ENCODE peak calls at places on chromosome 1, in five cellular contexts. J is GM06990, R is fibroblast of the aortic adventitia, F is AG10803, E is keratinocyte. I is an unnamed sample.

GRCh38 chr1:20322825-20323612 is 32.3 kb downstream of the VWA5B1 start:
- DNase-seq in J (no peak), R (no peak), F (no peak), E (no peak), I (no peak)

GRCh38 chr1:154951901-154952657 is 3.8 kb downstream of the PBXIP1 start:
- DNase-seq in J (no peak), R (no peak), F (no peak), E (no peak), I (no peak)

GRCh38 chr1:192439373-192440025 is 122.7 kb downstream of the RGS21 start:
- DNase-seq in J (no peak), R (peak), F (peak), E (peak), I (peak)

GRCh38 chr1:14479865-14480264 is 118.6 kb upstream of the KAZN start:
- DNase-seq in J (no peak), R (peak), F (no peak), E (no peak), I (no peak)

GRCh38 chr1:97042551-97042950 is 321.0 kb downstream of the PTBP2 start:
- DNase-seq in J (no peak), R (peak), F (peak), E (no peak), I (peak)

GRCh38 chr1:101732221-101732620 is 264.5 kb downstream of the OLFM3 start:
- DNase-seq in J (no peak), R (no peak), F (no peak), E (no peak), I (no peak)

GRCh38 chr1:118842462-118843201 is 145.5 kb downstream of the TBX15 start:
- DNase-seq in J (no peak), R (no peak), F (no peak), E (no peak), I (no peak)

GRCh38 chr1:107244734-107245495 is 104.1 kb downstream of the NTNG1 start:
- DNase-seq in J (no peak), R (no peak), F (no peak), E (no peak), I (no peak)

GRCh38 chr1:21673277-21673780 is 4.2 kb upstream of the RAP1GAP start:
- DNase-seq in J (no peak), R (peak), F (peak), E (no peak), I (no peak)

GRCh38 chr1:72284398-72285073 is 2.2 kb upstream of the NEGR1 start:
- DNase-seq in J (peak), R (peak), F (peak), E (peak), I (peak)

GRCh38 chr1:157862114-157863070 is 20.8 kb upstream of the CD5L start:
- DNase-seq in J (no peak), R (no peak), F (no peak), E (peak), I (peak)

DNA sequence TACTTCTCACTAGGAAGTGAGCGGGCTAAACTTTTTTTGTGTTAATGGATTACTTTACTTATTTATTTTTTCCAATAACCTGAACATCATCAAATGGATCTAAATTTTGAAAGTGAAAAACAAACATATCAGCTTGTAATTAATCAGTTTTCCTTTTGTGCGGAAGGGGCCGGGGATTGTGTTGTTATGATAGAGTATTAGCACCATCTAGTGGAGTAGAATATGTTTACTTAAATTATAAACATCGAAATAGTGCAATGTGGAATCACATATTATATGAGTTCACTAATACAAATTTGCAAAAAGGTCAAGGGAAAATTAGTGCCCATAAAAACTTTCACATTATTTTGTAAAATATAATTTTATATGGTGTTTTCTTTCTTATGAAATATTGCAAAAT is 9.1 kb downstream of the CFH start:
- DNase-seq in J (no peak), R (peak), F (peak), E (no peak), I (peak)
- TF ChIP-seq CTCF in J (peak), R (peak), F (peak), E (no peak), I (peak)

DNA sequence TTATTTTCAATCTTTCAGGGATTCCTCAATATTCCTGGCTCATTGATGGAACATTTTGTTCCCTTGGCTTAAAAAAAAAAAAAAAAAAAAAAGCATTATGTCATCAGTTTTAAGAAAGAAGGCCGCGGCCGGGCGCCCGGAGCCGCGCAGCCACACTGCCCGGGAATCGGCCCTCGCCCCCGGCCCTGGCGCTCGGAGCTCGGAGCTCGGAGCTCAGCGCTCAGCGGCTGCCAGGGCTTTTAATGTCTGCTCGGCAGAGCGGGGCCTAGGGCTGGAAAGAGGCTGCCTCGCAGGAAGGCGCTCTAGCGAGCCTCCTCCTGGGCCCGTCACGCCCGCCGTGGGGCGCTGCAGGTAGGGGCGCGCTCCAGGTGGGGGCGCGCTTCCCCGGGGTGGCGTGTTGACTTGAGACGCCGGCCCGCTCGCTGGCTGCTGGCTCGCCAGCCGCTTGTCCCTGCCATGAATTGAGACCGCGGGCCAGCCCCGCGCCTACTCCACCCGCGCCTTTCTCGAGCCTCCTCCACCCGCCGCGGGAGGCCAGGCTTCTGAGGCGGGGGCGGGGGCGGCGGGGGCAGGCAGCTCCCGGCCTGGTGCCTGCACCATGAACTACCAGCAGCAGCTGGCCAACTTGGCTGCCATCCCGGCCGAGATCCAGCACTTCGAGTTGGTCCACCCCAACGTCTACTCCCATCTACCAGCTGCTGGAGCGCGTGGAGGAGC is 5.4 kb upstream of the TDRD5 start:
- DNase-seq in J (no peak), R (peak), F (peak), E (no peak), I (peak)
- H3K4me3 ChIP-seq in J (no peak), R (peak), F (no peak), E (peak), I (no peak)

GRCh38 chr1:18572022-18572920 is 58.4 kb upstream of the PAX7 start:
- DNase-seq in J (no peak), R (no peak), F (no peak), E (no peak), I (no peak)

GRCh38 chr1:18573170-18573569 is 57.5 kb upstream of the PAX7 start:
- DNase-seq in J (no peak), R (no peak), F (no peak), E (no peak), I (no peak)

GRCh38 chr1:18578271-18578670 is 52.4 kb upstream of the PAX7 start:
- DNase-seq in J (no peak), R (no peak), F (no peak), E (no peak), I (no peak)

GRCh38 chr1:18574754-18575153 is 55.9 kb upstream of the PAX7 start:
- DNase-seq in J (no peak), R (no peak), F (no peak), E (no peak), I (no peak)

GRCh38 chr1:18575620-18576019 is 55.0 kb upstream of the PAX7 start:
- DNase-seq in J (no peak), R (no peak), F (peak), E (no peak), I (peak)
- TF ChIP-seq CTCF in J (peak), R (no peak), F (peak), E (peak), I (peak)

GRCh38 chr1:156572663-156573018 is 276 bp upstream of the IQGAP3 start:
- DNase-seq in J (no peak), R (no peak), F (no peak), E (no peak), I (no peak)
- H3K4me3 ChIP-seq in J (peak), R (peak), F (peak), E (peak), I (peak)

DNA sequence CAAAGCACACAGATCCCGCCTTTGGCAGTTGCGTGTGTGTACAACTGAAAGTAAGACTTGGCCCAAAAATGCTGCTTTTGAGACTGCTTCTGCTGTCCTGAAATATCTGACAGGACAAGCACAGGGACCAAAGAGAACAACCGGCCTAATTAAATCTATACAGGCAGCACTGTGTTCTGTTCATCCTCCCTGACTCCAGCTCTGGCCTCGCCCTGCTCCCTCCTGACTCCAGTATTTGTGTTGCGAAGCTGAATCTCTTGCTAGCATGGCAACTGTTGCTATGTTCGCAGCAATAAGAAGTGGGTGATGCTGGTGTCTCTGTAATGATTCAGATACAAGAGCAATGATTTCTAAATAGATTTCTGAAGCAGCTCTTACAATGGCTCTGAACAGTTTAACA is 7.3 kb downstream of the LRRC53 start:
- DNase-seq in J (no peak), R (no peak), F (peak), E (no peak), I (peak)
- TF ChIP-seq CTCF in J (no peak), R (no peak), F (no peak), E (no peak), I (no peak)

DNA sequence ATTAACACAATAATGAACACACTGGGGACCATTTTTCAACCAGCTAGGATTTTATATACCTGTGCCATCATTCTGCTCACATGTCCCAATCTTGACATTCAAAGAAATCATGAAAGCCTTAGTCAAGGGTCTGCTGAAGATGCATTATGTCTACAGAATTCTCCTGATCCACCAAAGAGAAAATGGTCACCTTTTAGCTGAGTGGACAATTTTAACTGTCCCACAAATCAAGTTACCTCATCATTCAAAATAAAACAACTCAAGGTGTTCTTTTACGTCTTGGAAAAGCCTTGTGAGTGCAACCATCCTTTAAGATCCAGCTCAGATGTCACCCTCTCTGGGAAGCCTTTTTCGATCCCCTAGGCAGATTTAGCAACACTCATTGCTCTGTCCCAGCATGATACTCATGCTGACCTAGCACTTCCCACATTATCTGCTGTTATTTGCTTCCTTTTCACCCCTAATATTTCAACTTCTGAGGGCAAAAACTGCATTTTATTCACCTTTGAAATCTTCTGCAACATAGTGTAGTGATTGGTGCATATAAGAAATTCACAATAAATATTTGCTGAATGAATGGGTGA is 80.1 kb downstream of the LMO4 start:
- DNase-seq in J (no peak), R (no peak), F (no peak), E (no peak), I (no peak)
- H3K4me3 ChIP-seq in J (no peak), R (no peak), F (no peak), E (no peak), I (no peak)

GRCh38 chr1:81847063-81847462 is 46.3 kb downstream of the ADGRL2 start:
- DNase-seq in J (no peak), R (no peak), F (no peak), E (no peak), I (no peak)
- TF ChIP-seq CTCF in J (no peak), R (no peak), F (no peak), E (no peak), I (no peak)

GRCh38 chr1:235278233-235278914 is 49.6 kb downstream of the ARID4B start:
- DNase-seq in J (no peak), R (no peak), F (no peak), E (no peak), I (no peak)
- H3K4me3 ChIP-seq in J (no peak), R (no peak), F (no peak), E (no peak), I (no peak)

I was measured in epithelial cell of esophagus.